ENCODE peak calls at places on chromosome 5, in ten cellular contexts. One of them, this sample, is unnamed.

GRCh38 chr5:72388652-72389051 is 68.5 kb downstream of the PTCD2 start:
- DNase-seq in activated naive CD8-positive, alpha-beta T cell treated with anti-CD3 and anti-CD28 coated beads, Interleukin-2, amount 50 U/mL, for 24 hours: no peak
- DNase-seq in AML-193: no peak
- DNase-seq in KBM-7: no peak
- DNase-seq in astrocyte of the spinal cord: no peak
- DNase-seq in GM12878: no peak
- DNase-seq in NCI-H1436: no peak
- DNase-seq in H9: no peak
- DNase-seq in RWPE1: no peak
- DNase-seq in stimulated activated CD8-positive, alpha-beta memory T cell treated with anti-CD3 and anti-CD28 coated beads, Interleukin-4, amount 100 ng/mL, for 24 hours: no peak
- DNase-seq in this sample: no peak

GRCh38 chr5:172904643-172905345 is 54.4 kb upstream of the RPL26L1 start:
- DNase-seq in activated naive CD8-positive, alpha-beta T cell treated with anti-CD3 and anti-CD28 coated beads, Interleukin-2, amount 50 U/mL, for 24 hours: no peak
- DNase-seq in AML-193: no peak
- DNase-seq in KBM-7: no peak
- DNase-seq in astrocyte of the spinal cord: peak
- DNase-seq in GM12878: no peak
- DNase-seq in NCI-H1436: no peak
- DNase-seq in H9: peak
- DNase-seq in RWPE1: peak
- DNase-seq in stimulated activated CD8-positive, alpha-beta memory T cell treated with anti-CD3 and anti-CD28 coated beads, Interleukin-4, amount 100 ng/mL, for 24 hours: no peak
- DNase-seq in this sample: no peak

GRCh38 chr5:160199410-160199911 is 29.8 kb upstream of the FABP6 start:
- DNase-seq in activated naive CD8-positive, alpha-beta T cell treated with anti-CD3 and anti-CD28 coated beads, Interleukin-2, amount 50 U/mL, for 24 hours: peak
- DNase-seq in AML-193: peak
- DNase-seq in KBM-7: peak
- DNase-seq in astrocyte of the spinal cord: peak
- DNase-seq in GM12878: no peak
- DNase-seq in NCI-H1436: peak
- DNase-seq in H9: peak
- DNase-seq in RWPE1: peak
- DNase-seq in stimulated activated CD8-positive, alpha-beta memory T cell treated with anti-CD3 and anti-CD28 coated beads, Interleukin-4, amount 100 ng/mL, for 24 hours: peak
- DNase-seq in this sample: peak

GRCh38 chr5:142316051-142316450 is 8.8 kb downstream of the SPRY4 start:
- DNase-seq in activated naive CD8-positive, alpha-beta T cell treated with anti-CD3 and anti-CD28 coated beads, Interleukin-2, amount 50 U/mL, for 24 hours: no peak
- DNase-seq in AML-193: no peak
- DNase-seq in KBM-7: peak
- DNase-seq in astrocyte of the spinal cord: peak
- DNase-seq in GM12878: no peak
- DNase-seq in NCI-H1436: peak
- DNase-seq in H9: no peak
- DNase-seq in RWPE1: no peak
- DNase-seq in stimulated activated CD8-positive, alpha-beta memory T cell treated with anti-CD3 and anti-CD28 coated beads, Interleukin-4, amount 100 ng/mL, for 24 hours: no peak
- DNase-seq in this sample: no peak

GRCh38 chr5:103808464-103809106 is 246.0 kb upstream of the NUDT12 start:
- DNase-seq in activated naive CD8-positive, alpha-beta T cell treated with anti-CD3 and anti-CD28 coated beads, Interleukin-2, amount 50 U/mL, for 24 hours: no peak
- DNase-seq in AML-193: peak
- DNase-seq in KBM-7: peak
- DNase-seq in astrocyte of the spinal cord: peak
- DNase-seq in GM12878: no peak
- DNase-seq in NCI-H1436: peak
- DNase-seq in H9: peak
- DNase-seq in RWPE1: peak
- DNase-seq in stimulated activated CD8-positive, alpha-beta memory T cell treated with anti-CD3 and anti-CD28 coated beads, Interleukin-4, amount 100 ng/mL, for 24 hours: no peak
- DNase-seq in this sample: no peak

GRCh38 chr5:35332551-35332950 is 102.3 kb upstream of the PRLR start:
- DNase-seq in activated naive CD8-positive, alpha-beta T cell treated with anti-CD3 and anti-CD28 coated beads, Interleukin-2, amount 50 U/mL, for 24 hours: no peak
- DNase-seq in AML-193: no peak
- DNase-seq in KBM-7: no peak
- DNase-seq in astrocyte of the spinal cord: no peak
- DNase-seq in GM12878: no peak
- DNase-seq in NCI-H1436: no peak
- DNase-seq in H9: no peak
- DNase-seq in RWPE1: no peak
- DNase-seq in stimulated activated CD8-positive, alpha-beta memory T cell treated with anti-CD3 and anti-CD28 coated beads, Interleukin-4, amount 100 ng/mL, for 24 hours: no peak
- DNase-seq in this sample: no peak

GRCh38 chr5:143887901-143888648 is 76.1 kb downstream of the HMHB1 start:
- DNase-seq in activated naive CD8-positive, alpha-beta T cell treated with anti-CD3 and anti-CD28 coated beads, Interleukin-2, amount 50 U/mL, for 24 hours: no peak
- DNase-seq in AML-193: no peak
- DNase-seq in KBM-7: no peak
- DNase-seq in astrocyte of the spinal cord: peak
- DNase-seq in GM12878: no peak
- DNase-seq in NCI-H1436: no peak
- DNase-seq in H9: no peak
- DNase-seq in RWPE1: no peak
- DNase-seq in stimulated activated CD8-positive, alpha-beta memory T cell treated with anti-CD3 and anti-CD28 coated beads, Interleukin-4, amount 100 ng/mL, for 24 hours: no peak
- DNase-seq in this sample: no peak

GRCh38 chr5:151212361-151212899 is 11.5 kb downstream of the CCDC69 start:
- DNase-seq in activated naive CD8-positive, alpha-beta T cell treated with anti-CD3 and anti-CD28 coated beads, Interleukin-2, amount 50 U/mL, for 24 hours: no peak
- DNase-seq in AML-193: no peak
- DNase-seq in KBM-7: no peak
- DNase-seq in astrocyte of the spinal cord: no peak
- DNase-seq in GM12878: peak
- DNase-seq in NCI-H1436: no peak
- DNase-seq in H9: no peak
- DNase-seq in RWPE1: no peak
- DNase-seq in stimulated activated CD8-positive, alpha-beta memory T cell treated with anti-CD3 and anti-CD28 coated beads, Interleukin-4, amount 100 ng/mL, for 24 hours: no peak
- DNase-seq in this sample: no peak

GRCh38 chr5:31235381-31235780 is 41.9 kb downstream of the CDH6 start:
- DNase-seq in activated naive CD8-positive, alpha-beta T cell treated with anti-CD3 and anti-CD28 coated beads, Interleukin-2, amount 50 U/mL, for 24 hours: no peak
- DNase-seq in AML-193: no peak
- DNase-seq in KBM-7: no peak
- DNase-seq in astrocyte of the spinal cord: peak
- DNase-seq in GM12878: no peak
- DNase-seq in NCI-H1436: no peak
- DNase-seq in H9: no peak
- DNase-seq in RWPE1: no peak
- DNase-seq in stimulated activated CD8-positive, alpha-beta memory T cell treated with anti-CD3 and anti-CD28 coated beads, Interleukin-4, amount 100 ng/mL, for 24 hours: no peak
- DNase-seq in this sample: no peak

GRCh38 chr5:112529525-112529924 is 110.4 kb upstream of the EPB41L4A start:
- DNase-seq in activated naive CD8-positive, alpha-beta T cell treated with anti-CD3 and anti-CD28 coated beads, Interleukin-2, amount 50 U/mL, for 24 hours: no peak
- DNase-seq in AML-193: no peak
- DNase-seq in KBM-7: no peak
- DNase-seq in astrocyte of the spinal cord: no peak
- DNase-seq in GM12878: no peak
- DNase-seq in NCI-H1436: no peak
- DNase-seq in H9: no peak
- DNase-seq in RWPE1: peak
- DNase-seq in stimulated activated CD8-positive, alpha-beta memory T cell treated with anti-CD3 and anti-CD28 coated beads, Interleukin-4, amount 100 ng/mL, for 24 hours: no peak
- DNase-seq in this sample: no peak

GRCh38 chr5:122415481-122416120 is 103.6 kb downstream of the SNCAIP start:
- DNase-seq in activated naive CD8-positive, alpha-beta T cell treated with anti-CD3 and anti-CD28 coated beads, Interleukin-2, amount 50 U/mL, for 24 hours: no peak
- DNase-seq in AML-193: peak
- DNase-seq in KBM-7: peak
- DNase-seq in astrocyte of the spinal cord: peak
- DNase-seq in GM12878: no peak
- DNase-seq in NCI-H1436: peak
- DNase-seq in H9: peak
- DNase-seq in RWPE1: peak
- DNase-seq in stimulated activated CD8-positive, alpha-beta memory T cell treated with anti-CD3 and anti-CD28 coated beads, Interleukin-4, amount 100 ng/mL, for 24 hours: no peak
- DNase-seq in this sample: peak

GRCh38 chr5:74465724-74466123 is 174.8 kb downstream of the ENC1 start:
- DNase-seq in activated naive CD8-positive, alpha-beta T cell treated with anti-CD3 and anti-CD28 coated beads, Interleukin-2, amount 50 U/mL, for 24 hours: no peak
- DNase-seq in AML-193: no peak
- DNase-seq in KBM-7: no peak
- DNase-seq in astrocyte of the spinal cord: no peak
- DNase-seq in GM12878: no peak
- DNase-seq in NCI-H1436: no peak
- DNase-seq in H9: no peak
- DNase-seq in RWPE1: no peak
- DNase-seq in stimulated activated CD8-positive, alpha-beta memory T cell treated with anti-CD3 and anti-CD28 coated beads, Interleukin-4, amount 100 ng/mL, for 24 hours: no peak
- DNase-seq in this sample: no peak

GRCh38 chr5:135753990-135754389 is 80.5 kb upstream of the SLC25A48 start:
- DNase-seq in activated naive CD8-positive, alpha-beta T cell treated with anti-CD3 and anti-CD28 coated beads, Interleukin-2, amount 50 U/mL, for 24 hours: no peak
- DNase-seq in AML-193: no peak
- DNase-seq in KBM-7: no peak
- DNase-seq in astrocyte of the spinal cord: no peak
- DNase-seq in GM12878: no peak
- DNase-seq in NCI-H1436: no peak
- DNase-seq in H9: no peak
- DNase-seq in RWPE1: no peak
- DNase-seq in stimulated activated CD8-positive, alpha-beta memory T cell treated with anti-CD3 and anti-CD28 coated beads, Interleukin-4, amount 100 ng/mL, for 24 hours: no peak
- DNase-seq in this sample: no peak

GRCh38 chr5:169164481-169164925 is 136.4 kb downstream of the SLIT3 start:
- DNase-seq in activated naive CD8-positive, alpha-beta T cell treated with anti-CD3 and anti-CD28 coated beads, Interleukin-2, amount 50 U/mL, for 24 hours: no peak
- DNase-seq in AML-193: no peak
- DNase-seq in KBM-7: no peak
- DNase-seq in astrocyte of the spinal cord: peak
- DNase-seq in GM12878: no peak
- DNase-seq in NCI-H1436: no peak
- DNase-seq in H9: peak
- DNase-seq in RWPE1: peak
- DNase-seq in stimulated activated CD8-positive, alpha-beta memory T cell treated with anti-CD3 and anti-CD28 coated beads, Interleukin-4, amount 100 ng/mL, for 24 hours: no peak
- DNase-seq in this sample: no peak

This sample was measured in GM06990.